ENCODE peak calls at places on chromosomes 5 and 9, in six cellular contexts. One of them, this sample, is unnamed.

GRCh38 chr9:35656841-35657326 is 935 bp downstream of the RMRP start:
- DNase-seq in ovary: no peak
- DNase-seq in uterus: peak; percentile 33
- DNase-seq in esophagus squamous epithelium: no peak
- DNase-seq in AG04450: no peak
- DNase-seq in IMR-90: no peak
- DNase-seq in this sample: no peak

GRCh38 chr9:36407122-36407723 is 7.2 kb upstream of the RNF38 start:
- DNase-seq in AG04450: no peak
- DNase-seq in uterus: peak; percentile 59
- DNase-seq in esophagus squamous epithelium: no peak
- DNase-seq in ovary: peak; percentile 62
- DNase-seq in IMR-90: peak; percentile 65
- DNase-seq in this sample: peak; percentile 63

GRCh38 chr9:121298689-121299112 is 30.7 kb downstream of the GSN start:
- DNase-seq in esophagus squamous epithelium: no peak
- DNase-seq in ovary: peak; percentile 46
- DNase-seq in uterus: peak; percentile 81
- DNase-seq in IMR-90: no peak
- DNase-seq in AG04450: no peak
- DNase-seq in this sample: no peak

GRCh38 chr5:67493676-67494075 is 297.1 kb upstream of the CD180 start:
- DNase-seq in ovary: no peak
- DNase-seq in esophagus squamous epithelium: no peak
- DNase-seq in AG04450: no peak
- DNase-seq in IMR-90: no peak
- DNase-seq in uterus: no peak
- DNase-seq in this sample: peak; percentile 84

GRCh38 chr5:55674340-55674739 is 37.8 kb downstream of the SLC38A9 start:
- DNase-seq in AG04450: no peak
- DNase-seq in IMR-90: no peak
- DNase-seq in esophagus squamous epithelium: no peak
- DNase-seq in ovary: no peak
- DNase-seq in uterus: no peak
- DNase-seq in this sample: no peak

GRCh38 chr5:123659495-123659894 is 147.5 kb downstream of the CSNK1G3 start:
- DNase-seq in IMR-90: peak; percentile 9
- DNase-seq in ovary: no peak
- DNase-seq in uterus: no peak
- DNase-seq in AG04450: no peak
- DNase-seq in esophagus squamous epithelium: no peak
- DNase-seq in this sample: no peak

GRCh38 chr5:134371834-134372340 is 518 bp downstream of the UBE2B start:
- DNase-seq in ovary: peak; percentile 66
- DNase-seq in uterus: peak; percentile 36
- DNase-seq in esophagus squamous epithelium: no peak
- DNase-seq in IMR-90: peak; percentile 26
- DNase-seq in AG04450: no peak
- DNase-seq in this sample: peak; percentile 37

GRCh38 chr9:5389109-5389732 is 48.5 kb downstream of the PLGRKT start:
- DNase-seq in ovary: no peak
- DNase-seq in AG04450: peak; percentile 54
- DNase-seq in esophagus squamous epithelium: no peak
- DNase-seq in uterus: no peak
- DNase-seq in IMR-90: peak; percentile 91
- DNase-seq in this sample: no peak

GRCh38 chr5:126947146-126948010 is 83.0 kb downstream of the MARCHF3 start:
- DNase-seq in IMR-90: no peak
- DNase-seq in esophagus squamous epithelium: no peak
- DNase-seq in AG04450: no peak
- DNase-seq in ovary: no peak
- DNase-seq in uterus: no peak
- DNase-seq in this sample: no peak

GRCh38 chr5:108101105-108101504 is 280.8 kb downstream of the FBXL17 start:
- DNase-seq in AG04450: no peak
- DNase-seq in IMR-90: no peak
- DNase-seq in esophagus squamous epithelium: no peak
- DNase-seq in ovary: no peak
- DNase-seq in uterus: no peak
- DNase-seq in this sample: peak; percentile 64

GRCh38 chr5:69493235-69493925 is 790 bp downstream of the OCLN start:
- DNase-seq in IMR-90: no peak
- DNase-seq in uterus: no peak
- DNase-seq in AG04450: no peak
- DNase-seq in esophagus squamous epithelium: no peak
- DNase-seq in ovary: peak; percentile 10
- DNase-seq in this sample: no peak

GRCh38 chr9:126700296-126700695 is 86.6 kb downstream of the LMX1B start:
- DNase-seq in uterus: no peak
- DNase-seq in AG04450: no peak
- DNase-seq in ovary: no peak
- DNase-seq in IMR-90: no peak
- DNase-seq in esophagus squamous epithelium: no peak
- DNase-seq in this sample: no peak

GRCh38 chr5:160539431-160539830 is 117.8 kb downstream of the PTTG1 start:
- DNase-seq in esophagus squamous epithelium: no peak
- DNase-seq in uterus: no peak
- DNase-seq in IMR-90: no peak
- DNase-seq in ovary: no peak
- DNase-seq in AG04450: no peak
- DNase-seq in this sample: no peak

GRCh38 chr9:36765468-36766341 is 193.0 kb downstream of the MELK start:
- DNase-seq in ovary: peak; percentile 86
- DNase-seq in esophagus squamous epithelium: peak; percentile 24
- DNase-seq in IMR-90: peak; percentile 35
- DNase-seq in AG04450: no peak
- DNase-seq in uterus: peak; percentile 27
- DNase-seq in this sample: peak; percentile 74

GRCh38 chr5:122163151-122164069 is 34.1 kb downstream of the ZNF474 start:
- DNase-seq in uterus: no peak
- DNase-seq in AG04450: peak; percentile 73
- DNase-seq in esophagus squamous epithelium: no peak
- DNase-seq in ovary: no peak
- DNase-seq in IMR-90: peak; percentile 95
- DNase-seq in this sample: no peak

GRCh38 chr5:125034331-125034730 is 287.9 kb upstream of the ZNF608 start:
- DNase-seq in AG04450: no peak
- DNase-seq in ovary: no peak
- DNase-seq in esophagus squamous epithelium: no peak
- DNase-seq in IMR-90: no peak
- DNase-seq in uterus: no peak
- DNase-seq in this sample: no peak

GRCh38 chr5:35058395-35058794 is 10.6 kb upstream of the AGXT2 start:
- DNase-seq in esophagus squamous epithelium: no peak
- DNase-seq in ovary: no peak
- DNase-seq in IMR-90: no peak
- DNase-seq in uterus: no peak
- DNase-seq in AG04450: no peak
- DNase-seq in this sample: no peak

GRCh38 chr9:137156567-137157375 is 13.1 kb downstream of the LRRC26 start:
- DNase-seq in uterus: no peak
- DNase-seq in ovary: no peak
- DNase-seq in IMR-90: peak; percentile 21
- DNase-seq in AG04450: no peak
- DNase-seq in esophagus squamous epithelium: no peak
- DNase-seq in this sample: peak; percentile 71

DNA sequence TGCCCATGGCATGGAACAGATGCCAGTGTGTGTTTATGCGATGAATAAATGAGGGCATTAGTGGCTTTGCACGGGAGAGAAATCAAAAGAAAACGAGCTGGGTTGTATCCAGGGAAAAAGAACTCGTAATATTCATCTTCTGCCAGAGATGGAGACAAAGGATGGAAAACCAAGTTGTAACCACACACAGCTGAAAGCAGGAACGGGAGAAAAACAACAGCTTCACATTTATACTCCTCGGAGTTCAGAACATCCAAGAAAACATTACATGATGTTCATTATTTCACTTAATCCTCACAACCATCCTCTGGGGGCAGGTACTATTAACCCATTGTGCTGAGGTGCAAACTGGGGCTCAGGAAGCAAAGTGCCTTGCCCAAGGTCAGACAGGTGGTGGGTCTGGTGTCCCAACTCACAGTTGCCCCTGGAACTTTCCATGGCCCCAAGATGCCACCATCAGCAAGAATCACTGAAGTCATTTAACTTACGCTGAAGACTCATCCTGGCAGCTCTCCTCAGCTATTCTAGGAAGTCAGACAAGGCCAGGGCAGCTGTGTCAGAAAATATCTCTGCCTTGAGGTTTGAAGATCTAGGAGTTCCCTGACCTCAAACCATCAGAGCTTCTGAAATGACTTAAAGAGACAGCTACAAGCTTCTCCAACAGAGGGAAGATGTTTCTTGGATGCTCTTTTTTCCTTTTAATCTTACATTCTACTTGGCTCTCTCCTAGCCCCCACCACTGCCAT is 250.4 kb downstream of the NSG2 start:
- DNase-seq in IMR-90: no peak
- DNase-seq in AG04450: no peak
- DNase-seq in ovary: no peak
- DNase-seq in uterus: no peak
- DNase-seq in esophagus squamous epithelium: no peak
- DNase-seq in this sample: no peak
- TF ChIP-seq CTCF in IMR-90: no peak
- TF ChIP-seq CTCF in AG04450: no peak
- TF ChIP-seq CTCF in ovary: no peak
- TF ChIP-seq CTCF in uterus: no peak
- TF ChIP-seq CTCF in esophagus squamous epithelium: no peak
- TF ChIP-seq CTCF in this sample: no peak

GRCh38 chr5:499233-500209 is 24.7 kb downstream of the SLC9A3 start:
- DNase-seq in ovary: no peak
- DNase-seq in IMR-90: no peak
- DNase-seq in AG04450: no peak
- DNase-seq in esophagus squamous epithelium: no peak
- DNase-seq in uterus: no peak
- DNase-seq in this sample: no peak
- H3K27me3 ChIP-seq in ovary: no peaks in the 10 kb centered on the region
- H3K27me3 ChIP-seq in IMR-90: peaks cover 48% of the 10 kb centered on the region
- H3K27me3 ChIP-seq in AG04450: peaks cover 23% of the 10 kb centered on the region
- H3K27me3 ChIP-seq in esophagus squamous epithelium: no peaks in the 10 kb centered on the region
- H3K27me3 ChIP-seq in uterus: no peaks in the 10 kb centered on the region
- H3K27me3 ChIP-seq in this sample: no peaks in the 10 kb centered on the region

GRCh38 chr5:28580616-28581015 is 1542.2 kb upstream of the CDH9 start:
- DNase-seq in ovary: no peak
- DNase-seq in IMR-90: no peak
- DNase-seq in AG04450: no peak
- DNase-seq in esophagus squamous epithelium: no peak
- DNase-seq in uterus: no peak
- DNase-seq in this sample: no peak

GRCh38 chr5:28574616-28575015 is 1536.2 kb upstream of the CDH9 start:
- DNase-seq in AG04450: no peak
- DNase-seq in esophagus squamous epithelium: no peak
- DNase-seq in uterus: no peak
- DNase-seq in ovary: no peak
- DNase-seq in IMR-90: no peak
- DNase-seq in this sample: no peak

GRCh38 chr5:28575368-28575767 is 1537.0 kb upstream of the CDH9 start:
- DNase-seq in ovary: no peak
- DNase-seq in AG04450: no peak
- DNase-seq in uterus: no peak
- DNase-seq in esophagus squamous epithelium: no peak
- DNase-seq in IMR-90: no peak
- DNase-seq in this sample: no peak

GRCh38 chr5:28576022-28576421 is 1537.6 kb upstream of the CDH9 start:
- DNase-seq in uterus: no peak
- DNase-seq in IMR-90: no peak
- DNase-seq in AG04450: no peak
- DNase-seq in ovary: no peak
- DNase-seq in esophagus squamous epithelium: no peak
- DNase-seq in this sample: no peak
- TF ChIP-seq CTCF in uterus: no peak
- TF ChIP-seq CTCF in IMR-90: no peak
- TF ChIP-seq CTCF in AG04450: no peak
- TF ChIP-seq CTCF in ovary: no peak
- TF ChIP-seq CTCF in esophagus squamous epithelium: no peak
- TF ChIP-seq CTCF in this sample: no peak

DNA sequence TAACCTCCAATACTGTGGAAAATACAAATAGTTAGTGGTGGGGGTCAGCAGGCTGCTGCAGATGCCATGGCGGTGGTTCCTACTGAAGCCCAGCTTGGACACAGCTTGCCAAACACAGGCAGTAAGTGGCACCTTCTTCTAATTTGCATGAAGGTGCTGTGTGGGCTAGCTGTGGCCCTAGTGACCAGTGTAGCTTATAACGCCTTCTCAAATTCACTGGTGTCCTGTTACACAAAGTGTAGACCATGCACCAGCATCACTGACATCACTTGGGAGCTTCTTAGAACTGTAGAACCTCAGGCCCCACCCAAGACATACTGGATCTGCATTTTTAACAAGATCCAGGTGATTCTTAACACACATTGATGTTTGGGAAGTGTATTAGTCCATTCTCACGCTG is 58.8 kb upstream of the TGFBR1 start:
- DNase-seq in ovary: no peak
- DNase-seq in IMR-90: no peak
- DNase-seq in uterus: no peak
- DNase-seq in esophagus squamous epithelium: no peak
- DNase-seq in AG04450: no peak
- DNase-seq in this sample: no peak
- H3K27me3 ChIP-seq in ovary: no peaks in the 10 kb centered on the region
- H3K27me3 ChIP-seq in IMR-90: no peaks in the 10 kb centered on the region
- H3K27me3 ChIP-seq in uterus: no peaks in the 10 kb centered on the region
- H3K27me3 ChIP-seq in esophagus squamous epithelium: no peaks in the 10 kb centered on the region
- H3K27me3 ChIP-seq in AG04450: peaks cover 2% of the 10 kb centered on the region
- H3K27me3 ChIP-seq in this sample: no peaks in the 10 kb centered on the region

GRCh38 chr5:33180900-33181299 is 259.9 kb upstream of the TARS1 start:
- DNase-seq in esophagus squamous epithelium: no peak
- DNase-seq in AG04450: peak; percentile 13
- DNase-seq in ovary: no peak
- DNase-seq in uterus: no peak
- DNase-seq in IMR-90: peak; percentile 70
- DNase-seq in this sample: no peak
- TF ChIP-seq CTCF in esophagus squamous epithelium: peak; percentile 10
- TF ChIP-seq CTCF in AG04450: peak; percentile 63
- TF ChIP-seq CTCF in ovary: no peak
- TF ChIP-seq CTCF in uterus: no peak
- TF ChIP-seq CTCF in IMR-90: peak; percentile 80
- TF ChIP-seq CTCF in this sample: no peak

DNA sequence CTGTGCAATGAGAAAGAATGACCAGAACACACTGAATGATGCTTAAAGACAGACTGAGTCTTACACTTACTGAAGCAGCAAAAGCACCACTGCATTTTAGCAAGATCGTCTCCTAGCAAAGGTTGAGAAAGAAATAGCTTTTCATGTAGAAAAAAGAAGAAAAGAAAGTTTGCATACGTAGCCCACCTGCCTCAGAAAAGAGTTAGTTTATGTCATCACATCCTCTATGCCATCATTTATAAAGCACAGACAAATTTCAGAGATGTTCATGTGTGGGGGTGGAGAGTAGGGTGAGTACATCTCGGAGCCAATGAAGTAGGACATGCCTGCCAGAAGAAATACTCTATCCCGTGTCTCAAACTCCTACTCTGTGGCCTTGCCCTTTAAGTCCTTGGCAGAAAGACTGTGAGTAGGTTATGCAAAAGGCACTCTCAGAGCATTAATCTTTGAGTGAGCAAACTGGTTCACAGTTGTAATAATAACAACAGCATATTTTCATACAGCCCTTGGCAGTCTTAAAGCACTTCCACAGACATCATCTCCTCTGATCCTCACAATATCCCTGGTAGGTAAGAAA is 22.4 kb downstream of the NRG2 start:
- DNase-seq in IMR-90: no peak
- DNase-seq in uterus: no peak
- DNase-seq in esophagus squamous epithelium: no peak
- DNase-seq in AG04450: no peak
- DNase-seq in ovary: peak; percentile 29
- DNase-seq in this sample: no peak
- H3K27me3 ChIP-seq in IMR-90: peaks cover 53% of the 10 kb centered on the region
- H3K27me3 ChIP-seq in uterus: no peaks in the 10 kb centered on the region
- H3K27me3 ChIP-seq in esophagus squamous epithelium: no peaks in the 10 kb centered on the region
- H3K27me3 ChIP-seq in AG04450: peaks cover 27% of the 10 kb centered on the region
- H3K27me3 ChIP-seq in ovary: no peaks in the 10 kb centered on the region
- H3K27me3 ChIP-seq in this sample: no peaks in the 10 kb centered on the region